ENCODE peak calls at places on chromosomes 6 and 20, in six cellular contexts. One of them, this sample, is unnamed.

GRCh38 chr6:169161572-169162167 is 92.0 kb downstream of the THBS2 start:
- DNase-seq in naive thymus-derived CD8-positive, alpha-beta T cell: no peak
- DNase-seq in heart left ventricle: no peak
- DNase-seq in H7: peak
- DNase-seq in tibial artery: peak
- DNase-seq in right cardiac atrium: no peak
- DNase-seq in this sample: no peak

GRCh38 chr6:5403076-5403475 is 141.8 kb downstream of the FARS2 start:
- DNase-seq in naive thymus-derived CD8-positive, alpha-beta T cell: no peak
- DNase-seq in heart left ventricle: no peak
- DNase-seq in H7: no peak
- DNase-seq in tibial artery: no peak
- DNase-seq in right cardiac atrium: no peak
- DNase-seq in this sample: no peak

GRCh38 chr6:114432380-114432779 is 89.6 kb upstream of the HS3ST5 start:
- DNase-seq in naive thymus-derived CD8-positive, alpha-beta T cell: no peak
- DNase-seq in heart left ventricle: no peak
- DNase-seq in H7: peak
- DNase-seq in tibial artery: no peak
- DNase-seq in right cardiac atrium: no peak
- DNase-seq in this sample: no peak

GRCh38 chr6:119445666-119446622 is 96.4 kb upstream of the MAN1A1 start:
- DNase-seq in naive thymus-derived CD8-positive, alpha-beta T cell: no peak
- DNase-seq in heart left ventricle: no peak
- DNase-seq in H7: no peak
- DNase-seq in tibial artery: no peak
- DNase-seq in right cardiac atrium: no peak
- DNase-seq in this sample: no peak

GRCh38 chr20:35463455-35464300 is 8.3 kb downstream of the CEP250 start:
- DNase-seq in naive thymus-derived CD8-positive, alpha-beta T cell: peak
- DNase-seq in heart left ventricle: peak
- DNase-seq in H7: peak
- DNase-seq in tibial artery: no peak
- DNase-seq in right cardiac atrium: no peak
- DNase-seq in this sample: peak

GRCh38 chr6:81054011-81054410 is 698.5 kb downstream of the TENT5A start:
- DNase-seq in naive thymus-derived CD8-positive, alpha-beta T cell: no peak
- DNase-seq in heart left ventricle: no peak
- DNase-seq in H7: no peak
- DNase-seq in tibial artery: no peak
- DNase-seq in right cardiac atrium: no peak
- DNase-seq in this sample: no peak

GRCh38 chr20:40797425-40797824 is 108.4 kb upstream of the MAFB start:
- DNase-seq in naive thymus-derived CD8-positive, alpha-beta T cell: no peak
- DNase-seq in heart left ventricle: no peak
- DNase-seq in H7: peak
- DNase-seq in tibial artery: no peak
- DNase-seq in right cardiac atrium: no peak
- DNase-seq in this sample: peak

GRCh38 chr20:58669287-58670006 is 18.4 kb downstream of the STX16 start:
- DNase-seq in naive thymus-derived CD8-positive, alpha-beta T cell: no peak
- DNase-seq in heart left ventricle: no peak
- DNase-seq in H7: peak
- DNase-seq in tibial artery: no peak
- DNase-seq in right cardiac atrium: no peak
- DNase-seq in this sample: no peak

GRCh38 chr6:27303613-27304272 is 8.3 kb downstream of the POM121L2 start:
- DNase-seq in naive thymus-derived CD8-positive, alpha-beta T cell: no peak
- DNase-seq in heart left ventricle: no peak
- DNase-seq in H7: peak
- DNase-seq in tibial artery: no peak
- DNase-seq in right cardiac atrium: no peak
- DNase-seq in this sample: no peak

GRCh38 chr20:16530201-16530681 is 43.0 kb downstream of the KIF16B start:
- DNase-seq in naive thymus-derived CD8-positive, alpha-beta T cell: no peak
- DNase-seq in heart left ventricle: no peak
- DNase-seq in H7: no peak
- DNase-seq in tibial artery: no peak
- DNase-seq in right cardiac atrium: no peak
- DNase-seq in this sample: peak

GRCh38 chr20:8812818-8813217 is 256.1 kb upstream of the PLCB4 start:
- DNase-seq in naive thymus-derived CD8-positive, alpha-beta T cell: no peak
- DNase-seq in heart left ventricle: peak
- DNase-seq in H7: peak
- DNase-seq in tibial artery: no peak
- DNase-seq in right cardiac atrium: peak
- DNase-seq in this sample: no peak

GRCh38 chr6:56539503-56540105 is 103.1 kb downstream of the DST start:
- DNase-seq in naive thymus-derived CD8-positive, alpha-beta T cell: no peak
- DNase-seq in heart left ventricle: no peak
- DNase-seq in H7: no peak
- DNase-seq in tibial artery: no peak
- DNase-seq in right cardiac atrium: no peak
- DNase-seq in this sample: no peak

GRCh38 chr20:48295966-48296421 is 510.7 kb upstream of the SULF2 start:
- DNase-seq in naive thymus-derived CD8-positive, alpha-beta T cell: no peak
- DNase-seq in heart left ventricle: no peak
- DNase-seq in H7: no peak
- DNase-seq in tibial artery: no peak
- DNase-seq in right cardiac atrium: peak
- DNase-seq in this sample: no peak

GRCh38 chr6:125310994-125311649 is 9.4 kb upstream of the HDDC2 start:
- DNase-seq in naive thymus-derived CD8-positive, alpha-beta T cell: no peak
- DNase-seq in heart left ventricle: peak
- DNase-seq in H7: peak
- DNase-seq in tibial artery: no peak
- DNase-seq in right cardiac atrium: no peak
- DNase-seq in this sample: peak

GRCh38 chr6:85569323-85569722 is 24.3 kb downstream of the SNX14 start:
- DNase-seq in naive thymus-derived CD8-positive, alpha-beta T cell: no peak
- DNase-seq in heart left ventricle: no peak
- DNase-seq in H7: no peak
- DNase-seq in tibial artery: no peak
- DNase-seq in right cardiac atrium: no peak
- DNase-seq in this sample: no peak

GRCh38 chr6:291697-292505 is at the start of gene DUSP22:
- DNase-seq in naive thymus-derived CD8-positive, alpha-beta T cell: peak
- DNase-seq in heart left ventricle: peak
- DNase-seq in H7: peak
- DNase-seq in tibial artery: peak
- DNase-seq in right cardiac atrium: peak
- DNase-seq in this sample: peak

GRCh38 chr6:35919085-35919826 is 1.6 kb downstream of the SRPK1 start:
- DNase-seq in naive thymus-derived CD8-positive, alpha-beta T cell: no peak
- DNase-seq in heart left ventricle: no peak
- DNase-seq in H7: peak
- DNase-seq in tibial artery: no peak
- DNase-seq in right cardiac atrium: no peak
- DNase-seq in this sample: no peak

GRCh38 chr6:36318690-36319435 is 17.8 kb downstream of the BNIP5 start:
- DNase-seq in naive thymus-derived CD8-positive, alpha-beta T cell: no peak
- DNase-seq in heart left ventricle: no peak
- DNase-seq in H7: peak
- DNase-seq in tibial artery: no peak
- DNase-seq in right cardiac atrium: no peak
- DNase-seq in this sample: no peak

GRCh38 chr20:44092551-44093248 is 94.3 kb downstream of the JPH2 start:
- DNase-seq in naive thymus-derived CD8-positive, alpha-beta T cell: no peak
- DNase-seq in heart left ventricle: no peak
- DNase-seq in H7: no peak
- DNase-seq in tibial artery: no peak
- DNase-seq in right cardiac atrium: no peak
- DNase-seq in this sample: no peak

GRCh38 chr6:169204167-169204566 is 49.5 kb downstream of the THBS2 start:
- DNase-seq in naive thymus-derived CD8-positive, alpha-beta T cell: no peak
- DNase-seq in heart left ventricle: no peak
- DNase-seq in H7: no peak
- DNase-seq in tibial artery: no peak
- DNase-seq in right cardiac atrium: no peak
- DNase-seq in this sample: no peak

GRCh38 chr6:96940322-96940721 is 15.8 kb downstream of the KLHL32 start:
- DNase-seq in naive thymus-derived CD8-positive, alpha-beta T cell: no peak
- DNase-seq in heart left ventricle: no peak
- DNase-seq in H7: no peak
- DNase-seq in tibial artery: no peak
- DNase-seq in right cardiac atrium: no peak
- DNase-seq in this sample: no peak

GRCh38 chr20:3071266-3071609 is 182 bp upstream of the OXT start:
- DNase-seq in naive thymus-derived CD8-positive, alpha-beta T cell: no peak
- DNase-seq in heart left ventricle: no peak
- DNase-seq in H7: peak
- DNase-seq in tibial artery: no peak
- DNase-seq in right cardiac atrium: no peak
- DNase-seq in this sample: no peak

This sample was measured in A549.